ENCODE peak calls at places on chromosomes 5 and 9, in nine cellular contexts. D, Q, B, M, J, U, E, N and G are unnamed samples.

GRCh38 chr9:71490810-71491209 is 277.5 kb downstream of the CEMIP2 start:
- DNase-seq in Q (no peak), M (no peak), N (no peak), J (peak; percentile 9), D (no peak), E (no peak), U (no peak), B (peak; percentile 48), G (peak; percentile 36)

GRCh38 chr5:50853151-50853550 is 186.7 kb downstream of the PARP8 start:
- DNase-seq in U (peak; percentile 68), M (no peak), J (peak; percentile 94), B (no peak), E (no peak), D (no peak), Q (no peak), N (no peak), G (no peak)

GRCh38 chr9:115808108-115808507 is 345.5 kb upstream of the PAPPA start:
- DNase-seq in J (no peak), M (no peak), E (no peak), U (no peak), B (no peak), Q (no peak), N (no peak), D (no peak), G (no peak)

GRCh38 chr5:117488976-117489500 is 914.4 kb upstream of the SEMA6A start:
- DNase-seq in B (no peak), U (no peak), D (no peak), N (no peak), M (no peak), Q (no peak), J (no peak), E (no peak), G (no peak)

GRCh38 chr5:3011764-3012017 is 260.2 kb upstream of the IRX2 start:
- DNase-seq in E (no peak), N (no peak), U (no peak), M (no peak), D (no peak), B (no peak), J (no peak), Q (peak; percentile 28), G (no peak)

GRCh38 chr9:37210737-37211523 is 90.6 kb downstream of the ZCCHC7 start:
- DNase-seq in N (no peak), U (no peak), Q (no peak), E (peak; percentile 2), M (no peak), J (no peak), B (no peak), D (no peak), G (no peak)

GRCh38 chr9:3508531-3509374 is 17.0 kb downstream of the RFX3 start:
- DNase-seq in B (peak; percentile 37), D (no peak), N (no peak), M (no peak), E (no peak), J (peak; percentile 25), U (no peak), Q (no peak), G (no peak)

GRCh38 chr5:142894749-142895148 is 124.6 kb downstream of the ARHGAP26 start:
- DNase-seq in D (no peak), B (no peak), E (no peak), M (no peak), U (no peak), N (no peak), J (no peak), Q (no peak), G (no peak)

GRCh38 chr9:106284300-106284699 is 578.7 kb upstream of the ZNF462 start:
- DNase-seq in M (no peak), B (peak; percentile 46), N (peak; percentile 46), J (peak; percentile 25), U (no peak), D (no peak), E (no peak), Q (no peak), G (peak; percentile 63)

GRCh38 chr5:74433255-74434123 is 207.0 kb downstream of the ENC1 start:
- DNase-seq in D (no peak), N (no peak), U (no peak), Q (no peak), M (no peak), B (peak; percentile 31), E (peak; percentile 10), J (peak; percentile 63), G (peak; percentile 30)

GRCh38 chr5:140349244-140349643 is 2.8 kb upstream of the HBEGF start:
- DNase-seq in J (no peak), M (no peak), E (no peak), B (no peak), D (no peak), N (no peak), U (no peak), Q (no peak), G (no peak)

GRCh38 chr9:98627291-98627690 is 81.4 kb downstream of the GABBR2 start:
- DNase-seq in J (no peak), Q (no peak), E (no peak), N (no peak), B (peak; percentile 21), D (no peak), U (no peak), M (no peak), G (no peak)

GRCh38 chr5:170937914-170938313 is 76.1 kb downstream of the RANBP17 start:
- DNase-seq in E (no peak), D (no peak), Q (no peak), B (no peak), U (no peak), N (no peak), M (no peak), J (no peak), G (no peak)

GRCh38 chr9:137665697-137666504 is 47.1 kb downstream of the EHMT1 start:
- DNase-seq in U (no peak), M (no peak), N (no peak), B (peak; percentile 79), J (no peak), E (no peak), Q (no peak), D (no peak), G (peak; percentile 82)

GRCh38 chr9:35563791-35564197 is 41.3 kb upstream of the TESK1 start:
- DNase-seq in N (peak; percentile 53), U (no peak), B (peak; percentile 29), M (no peak), Q (peak; percentile 91), E (no peak), J (no peak), D (no peak), G (peak; percentile 65)

GRCh38 chr9:113482341-113482740 is 18.8 kb downstream of the RGS3 start:
- DNase-seq in N (no peak), M (no peak), B (no peak), D (no peak), U (no peak), E (no peak), J (no peak), Q (peak; percentile 54), G (no peak)